ENCODE peak calls at places on chromosomes 2 and 18, in six cellular contexts. J is activated CD8-positive, alpha-beta memory T cell treated with anti-CD3 and anti-CD28 coated beads, Interleukin-2, amount 50 U/mL, for 4 hours; S is NCI-H446; P is aorta; F is Right ventricle myocardium superior; Q is HepG2. M is an unnamed sample.

GRCh38 chr2:164335947-164336346 is 285.3 kb downstream of the GRB14 start:
- DNase-seq in J (no peak), S (no peak), P (no peak), F (no peak), Q (no peak), M (no peak)

GRCh38 chr2:28274911-28275685 is 117.6 kb upstream of the FOSL2 start:
- DNase-seq in J (no peak), S (no peak), P (no peak), F (no peak), Q (no peak), M (peak)

GRCh38 chr2:229486673-229487072 is 215.6 kb upstream of the PID1 start:
- DNase-seq in J (no peak), S (no peak), P (no peak), F (no peak), Q (no peak), M (no peak)

GRCh38 chr2:175010848-175011254 is 5.7 kb upstream of the CHN1 start:
- DNase-seq in J (no peak), S (peak), P (no peak), F (no peak), Q (no peak), M (no peak)

GRCh38 chr18:64245461-64245860 is 96.6 kb upstream of the LINC00305 start:
- DNase-seq in J (no peak), S (no peak), P (no peak), F (no peak), Q (no peak), M (no peak)

GRCh38 chr2:97935719-97936161 is 60.0 kb downstream of the TMEM131 start:
- DNase-seq in J (no peak), S (no peak), P (no peak), F (no peak), Q (peak), M (no peak)

GRCh38 chr2:85792783-85793441 is 39.1 kb downstream of the ATOH8 start:
- DNase-seq in J (no peak), S (peak), P (peak), F (no peak), Q (no peak), M (peak)

GRCh38 chr2:26816893-26817292 is 31.0 kb downstream of the CENPA start:
- DNase-seq in J (no peak), S (no peak), P (no peak), F (no peak), Q (no peak), M (no peak)

GRCh38 chr2:40384714-40385113 is 67.2 kb downstream of the SLC8A1 start:
- DNase-seq in J (no peak), S (no peak), P (no peak), F (no peak), Q (no peak), M (no peak)

GRCh38 chr2:215884741-215885140 is 128.6 kb downstream of the MREG start:
- DNase-seq in J (no peak), S (no peak), P (no peak), F (no peak), Q (no peak), M (no peak)

GRCh38 chr2:146124741-146125140 is 1604.8 kb upstream of the ZEB2 start:
- DNase-seq in J (no peak), S (no peak), P (no peak), F (no peak), Q (no peak), M (no peak)

GRCh38 chr18:2948038-2948437 is 64.9 kb downstream of the LPIN2 start:
- DNase-seq in J (no peak), S (no peak), P (no peak), F (no peak), Q (peak), M (no peak)

GRCh38 chr18:23406271-23406787 is 46.8 kb upstream of the RIOK3 start:
- DNase-seq in J (no peak), S (no peak), P (no peak), F (no peak), Q (peak), M (no peak)

GRCh38 chr18:8849696-8850095 is 144.3 kb downstream of the MTCL1 start:
- DNase-seq in J (no peak), S (no peak), P (no peak), F (no peak), Q (no peak), M (no peak)

GRCh38 chr2:85531585-85531984 is 7.4 kb upstream of the MAT2A start:
- DNase-seq in J (no peak), S (no peak), P (no peak), F (no peak), Q (no peak), M (no peak)

GRCh38 chr2:98277156-98277859 is 68.9 kb upstream of the CNGA3 start:
- DNase-seq in J (no peak), S (no peak), P (no peak), F (no peak), Q (no peak), M (no peak)

GRCh38 chr2:135048122-135048521 is 875 bp upstream of the MAP3K19 start:
- DNase-seq in J (no peak), S (no peak), P (no peak), F (no peak), Q (peak), M (no peak)

GRCh38 chr2:203328735-203329549 is 748 bp downstream of the ABI2 start:
- DNase-seq in J (peak), S (no peak), P (peak), F (peak), Q (peak), M (no peak)

GRCh38 chr2:171317492-171318125 is 116.2 kb downstream of the METTL8 start:
- DNase-seq in J (no peak), S (no peak), P (no peak), F (no peak), Q (no peak), M (no peak)

GRCh38 chr2:72415256-72415655 is 267.6 kb upstream of the CYP26B1 start:
- DNase-seq in J (no peak), S (peak), P (no peak), F (no peak), Q (no peak), M (no peak)

GRCh38 chr2:173881466-173881865 is 83.7 kb downstream of the SP3 start:
- DNase-seq in J (no peak), S (peak), P (no peak), F (no peak), Q (no peak), M (no peak)

GRCh38 chr2:236070236-236070635 is 98.0 kb downstream of the GBX2 start:
- DNase-seq in J (no peak), S (no peak), P (no peak), F (no peak), Q (no peak), M (no peak)

GRCh38 chr18:64330161-64330560 is 181.3 kb upstream of the LINC00305 start:
- DNase-seq in J (no peak), S (no peak), P (no peak), F (no peak), Q (no peak), M (no peak)

GRCh38 chr2:66982766-66983165 is 414.4 kb upstream of the ETAA1 start:
- DNase-seq in J (no peak), S (no peak), P (no peak), F (no peak), Q (no peak), M (no peak)

GRCh38 chr18:35456181-35456850 is 41.4 kb downstream of the INO80C start:
- DNase-seq in J (no peak), S (no peak), P (no peak), F (no peak), Q (no peak), M (no peak)

GRCh38 chr2:195961873-195962272 is 106.8 kb downstream of the DNAH7 start:
- DNase-seq in J (no peak), S (no peak), P (no peak), F (no peak), Q (no peak), M (no peak)

GRCh38 chr18:58363767-58364540 is 264.9 kb downstream of the ALPK2 start:
- DNase-seq in J (no peak), S (no peak), P (no peak), F (no peak), Q (no peak), M (no peak)